ENCODE peak calls at places on chromosome 3, in ten cellular contexts. S, X, T, L, G, A, O, H, W and V are unnamed samples. For H3K4me1, the result is how much of the 10 kb centered on the place peaks cover.

GRCh38 chr3:46711770-46712169 is 5.9 kb downstream of the PRSS50 start:
- DNase-seq in S (no peak), X (no peak), T (peak), L (peak), G (no peak), A (no peak), O (no peak), H (no peak), W (no peak), V (no peak)

GRCh38 chr3:126982125-126982521 is 792 bp upstream of the PLXNA1 start:
- DNase-seq in S (no peak), X (no peak), T (no peak), L (no peak), G (peak), A (no peak), O (no peak), H (no peak), W (peak), V (peak)

GRCh38 chr3:139292933-139293664 is 50.7 kb upstream of the MRPS22 start:
- DNase-seq in S (no peak), X (no peak), T (no peak), L (no peak), G (no peak), A (no peak), O (no peak), H (no peak), W (no peak), V (no peak)

GRCh38 chr3:184503647-184504046 is 57.9 kb upstream of the EPHB3 start:
- DNase-seq in S (no peak), X (no peak), T (no peak), L (no peak), G (no peak), A (no peak), O (no peak), H (no peak), W (no peak), V (no peak)

GRCh38 chr3:17742837-17743659 is 617 bp upstream of the TBC1D5 start:
- DNase-seq in S (no peak), X (no peak), T (no peak), L (no peak), G (no peak), A (no peak), O (no peak), H (no peak), W (no peak), V (no peak)

GRCh38 chr3:187936676-187937075 is 191.4 kb upstream of the BCL6 start:
- DNase-seq in S (no peak), X (no peak), T (no peak), L (no peak), G (no peak), A (no peak), O (no peak), H (no peak), W (no peak), V (no peak)

GRCh38 chr3:15563190-15563589 is 38.2 kb downstream of the HACL1 start:
- DNase-seq in S (no peak), X (no peak), T (no peak), L (no peak), G (no peak), A (no peak), O (no peak), H (no peak), W (no peak), V (no peak)

GRCh38 chr3:157353657-157354056 is 83.0 kb upstream of the PTX3 start:
- DNase-seq in S (no peak), X (no peak), T (no peak), L (no peak), G (no peak), A (no peak), O (no peak), H (no peak), W (no peak), V (no peak)

GRCh38 chr3:8485141-8485840 is 16.3 kb upstream of the LMCD1 start:
- DNase-seq in S (no peak), X (no peak), T (no peak), L (no peak), G (no peak), A (no peak), O (no peak), H (no peak), W (no peak), V (no peak)

GRCh38 chr3:11212301-11212613 is 58.0 kb downstream of the HRH1 start:
- DNase-seq in S (peak), X (no peak), T (peak), L (no peak), G (no peak), A (no peak), O (no peak), H (no peak), W (no peak), V (no peak)

GRCh38 chr3:57110214-57110613 is 49.8 kb downstream of the SPATA12 start:
- DNase-seq in S (no peak), X (no peak), T (no peak), L (no peak), G (no peak), A (no peak), O (no peak), H (no peak), W (no peak), V (no peak)

GRCh38 chr3:147008886-147009285 is 397.5 kb downstream of the ZIC4 start:
- DNase-seq in S (no peak), X (peak), T (no peak), L (no peak), G (no peak), A (no peak), O (no peak), H (no peak), W (no peak), V (no peak)

GRCh38 chr3:17300441-17300840 is 415.7 kb downstream of the PLCL2 start:
- DNase-seq in S (no peak), X (no peak), T (no peak), L (no peak), G (no peak), A (no peak), O (no peak), H (no peak), W (no peak), V (no peak)

GRCh38 chr3:112389961-112390360 is 57.0 kb downstream of the CD200 start:
- DNase-seq in S (no peak), X (no peak), T (no peak), L (no peak), G (no peak), A (no peak), O (no peak), H (no peak), W (no peak), V (no peak)

GRCh38 chr3:181265750-181266333 is 276.3 kb upstream of the DNAJC19 start:
- DNase-seq in S (no peak), X (no peak), T (no peak), L (no peak), G (no peak), A (no peak), O (no peak), H (no peak), W (no peak), V (no peak)

GRCh38 chr3:71356272-71356671 is 227.3 kb downstream of the FOXP1 start:
- DNase-seq in S (no peak), X (no peak), T (no peak), L (no peak), G (no peak), A (no peak), O (no peak), H (no peak), W (no peak), V (no peak)

GRCh38 chr3:72270072-72270611 is 485.2 kb upstream of the PROK2 start:
- DNase-seq in S (peak), X (peak), T (peak), L (no peak), G (no peak), A (peak), O (peak), H (peak), W (peak), V (peak)

GRCh38 chr3:114597012-114597411 is 303.2 kb downstream of the TIGIT start:
- DNase-seq in S (no peak), X (no peak), T (no peak), L (no peak), G (no peak), A (no peak), O (no peak), H (no peak), W (no peak), V (no peak)

GRCh38 chr3:161914703-161915102 is 418.1 kb downstream of the OTOL1 start:
- DNase-seq in S (peak), X (no peak), T (peak), L (peak), G (peak), A (no peak), O (peak), H (peak), W (no peak), V (peak)

GRCh38 chr3:105285653-105286241 is 81.0 kb upstream of the ALCAM start:
- DNase-seq in S (no peak), X (no peak), T (no peak), L (no peak), G (no peak), A (no peak), O (no peak), H (no peak), W (no peak), V (no peak)

GRCh38 chr3:59774613-59775012 is 724.8 kb upstream of the CFAP20DC start:
- DNase-seq in S (no peak), X (no peak), T (no peak), L (no peak), G (no peak), A (no peak), O (no peak), H (no peak), W (no peak), V (no peak)

GRCh38 chr3:28348286-28348636 is 260 bp upstream of the ZCWPW2 start:
- DNase-seq in S (peak), X (no peak), T (no peak), L (no peak), G (no peak), A (peak), O (no peak), H (no peak), W (no peak), V (no peak)

GRCh38 chr3:126022741-126023359 is 53.9 kb downstream of the ROPN1B start:
- DNase-seq in S (no peak), X (no peak), T (no peak), L (no peak), G (no peak), A (no peak), O (no peak), H (no peak), W (no peak), V (no peak)

GRCh38 chr3:179563298-179563934 is 690 bp downstream of the ACTL6A start:
- DNase-seq in S (peak), X (peak), T (peak), L (peak), G (peak), A (peak), O (peak), H (peak), W (peak), V (peak)

GRCh38 chr3:149969945-149970715 is 565 bp downstream of the PFN2 start:
- DNase-seq in S (peak), X (peak), T (peak), L (peak), G (peak), A (peak), O (peak), H (peak), W (peak), V (peak)

GRCh38 chr3:47746264-47746663 is 35.4 kb downstream of the SMARCC1 start:
- DNase-seq in S (no peak), X (no peak), T (no peak), L (peak), G (no peak), A (no peak), O (no peak), H (no peak), W (no peak), V (no peak)

GRCh38 chr3:152455989-152456388 is 187.3 kb downstream of the MBNL1 start:
- DNase-seq in S (no peak), X (no peak), T (no peak), L (no peak), G (no peak), A (no peak), O (no peak), H (no peak), W (no peak), V (no peak)

GRCh38 chr3:125318859-125319258 is 56.3 kb downstream of the ZNF148 start:
- DNase-seq in S (no peak), X (no peak), T (no peak), L (no peak), G (no peak), A (no peak), O (no peak), H (no peak), W (no peak), V (no peak)

GRCh38 chr3:69649120-69649519 is 90.1 kb upstream of the MITF start:
- DNase-seq in S (no peak), X (no peak), T (no peak), L (no peak), G (no peak), A (no peak), O (no peak), H (no peak), W (no peak), V (no peak)

GRCh38 chr3:146636881-146637280 is 31.7 kb upstream of the PLSCR5 start:
- DNase-seq in S (no peak), X (no peak), T (no peak), L (no peak), G (no peak), A (no peak), O (no peak), H (no peak), W (no peak), V (no peak)

GRCh38 chr3:51670711-51671089 is 352 bp upstream of the TEX264 start:
- DNase-seq in S (no peak), X (no peak), T (no peak), L (no peak), G (no peak), A (no peak), O (no peak), H (no peak), W (no peak), V (no peak)
- H3K4me1 ChIP-seq in S (under half), X (under half), T (under half), L (under half), G (under half), A (under half), O (under half), H (under half), W (half or more), V (under half)

GRCh38 chr3:52004906-52005395 is 9.3 kb upstream of the RPL29 start:
- DNase-seq in S (no peak), X (no peak), T (no peak), L (no peak), G (no peak), A (no peak), O (no peak), H (no peak), W (no peak), V (no peak)
- H3K4me1 ChIP-seq in S (under half), X (under half), T (under half), L (under half), G (under half), A (under half), O (under half), H (under half), W (under half), V (under half)

GRCh38 chr3:4830586-4830914 is 148.7 kb upstream of the BHLHE40 start:
- DNase-seq in S (no peak), X (no peak), T (no peak), L (no peak), G (no peak), A (no peak), O (no peak), H (no peak), W (no peak), V (no peak)
- H3K4me1 ChIP-seq in S (under half), X (under half), T (half or more), L (under half), G (under half), A (under half), O (under half), H (under half), W (half or more), V (under half)

DNA sequence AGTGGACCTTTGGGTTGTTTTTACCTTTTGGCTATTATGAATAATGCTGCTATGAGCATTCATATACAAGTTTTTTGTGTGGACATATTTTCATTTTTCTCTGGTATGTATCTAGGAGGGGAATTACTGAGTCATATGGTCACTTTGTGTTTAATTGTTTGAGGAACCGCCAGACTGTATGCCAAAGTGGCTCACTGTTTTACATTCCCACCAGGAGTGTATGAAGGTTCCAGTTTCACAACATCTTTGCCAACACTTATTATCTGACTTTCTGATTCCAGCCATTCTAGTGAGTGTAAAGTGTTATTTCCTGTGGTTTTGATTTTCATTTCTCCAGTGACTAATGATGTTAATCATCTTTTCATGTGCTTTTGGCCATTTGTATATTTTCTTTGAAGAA is 51.8 kb downstream of the CMTM7 start:
- DNase-seq in S (no peak), X (no peak), T (no peak), L (no peak), G (no peak), A (no peak), O (no peak), H (no peak), W (no peak), V (no peak)
- H3K4me1 ChIP-seq in S (under half), X (under half), T (under half), L (under half), G (under half), A (under half), O (under half), H (under half), W (under half), V (under half)